ENCODE peak calls at places on chromosomes 16 and 17, in six cellular contexts. F is ascending aorta; A is fibroblast of lung; D is psoas muscle; R is IMR-90; M is CD8-positive, alpha-beta T cell. T is an unnamed sample.
A peak's percentile ranks its signal among the peaks of the same experiment; 100 is the strongest.

GRCh38 chr17:81976332-81977210 is 858 bp upstream of the ASPSCR1 start:
- DNase-seq in F (no peak), A (no peak), D (peak; percentile 53), R (no peak), M (no peak), T (no peak)

GRCh38 chr17:57963149-57963511 is 7.9 kb upstream of the CUEDC1 start:
- DNase-seq in F (no peak), A (no peak), D (no peak), R (no peak), M (peak; percentile 11), T (no peak)

GRCh38 chr17:36673637-36674277 is 72.4 kb downstream of the MRM1 start:
- DNase-seq in F (no peak), A (no peak), D (no peak), R (no peak), M (peak; percentile 52), T (no peak)

GRCh38 chr16:48613061-48613957 is 3.3 kb upstream of the N4BP1 start:
- DNase-seq in F (no peak), A (peak; percentile 26), D (no peak), R (peak; percentile 90), M (peak; percentile 75), T (no peak)

GRCh38 chr17:37541880-37542675 is 52.4 kb downstream of the DUSP14 start:
- DNase-seq in F (no peak), A (peak; percentile 80), D (no peak), R (peak; percentile 83), M (no peak), T (peak; percentile 15)

GRCh38 chr17:40445769-40446468 is 2.7 kb downstream of the IGFBP4 start:
- DNase-seq in F (no peak), A (peak; percentile 50), D (no peak), R (peak; percentile 27), M (no peak), T (no peak)

GRCh38 chr16:84571010-84571409 is 46.9 kb downstream of the COTL1 start:
- DNase-seq in F (no peak), A (no peak), D (no peak), R (no peak), M (no peak), T (no peak)

GRCh38 chr17:17052462-17053221 is 10.4 kb downstream of the MPRIP start:
- DNase-seq in F (peak; percentile 57), A (no peak), D (no peak), R (no peak), M (no peak), T (no peak)

GRCh38 chr16:64339052-64339770 is 782.7 kb downstream of the CDH11 start:
- DNase-seq in F (no peak), A (peak; percentile 63), D (no peak), R (peak; percentile 79), M (no peak), T (no peak)

GRCh38 chr17:80971704-80972304 is 19.8 kb upstream of the CHMP6 start:
- DNase-seq in F (no peak), A (no peak), D (no peak), R (no peak), M (no peak), T (no peak)

GRCh38 chr17:72587773-72588511 is 467.1 kb downstream of the SOX9 start:
- DNase-seq in F (no peak), A (peak; percentile 49), D (no peak), R (peak; percentile 64), M (no peak), T (peak; percentile 59)

GRCh38 chr17:57158296-57158695 is 73.2 kb downstream of the AKAP1 start:
- DNase-seq in F (no peak), A (no peak), D (no peak), R (no peak), M (no peak), T (no peak)

GRCh38 chr16:3023415-3023668 is 400 bp downstream of the HCFC1R1 start:
- DNase-seq in F (peak; percentile 79), A (peak; percentile 56), D (no peak), R (peak; percentile 66), M (no peak), T (peak; percentile 63)

GRCh38 chr16:21083729-21084268 is 66.8 kb downstream of the DNAH3 start:
- DNase-seq in F (peak; percentile 68), A (peak; percentile 60), D (peak; percentile 64), R (peak; percentile 54), M (peak; percentile 62), T (peak; percentile 26)

GRCh38 chr17:945672-946071 is 33.9 kb downstream of the NXN start:
- DNase-seq in F (no peak), A (no peak), D (no peak), R (no peak), M (no peak), T (no peak)

GRCh38 chr17:78528541-78528940 is 48.7 kb downstream of the DNAH17 start:
- DNase-seq in F (no peak), A (no peak), D (no peak), R (no peak), M (no peak), T (no peak)

GRCh38 chr16:86072328-86073102 is 173.6 kb downstream of the IRF8 start:
- DNase-seq in F (no peak), A (peak; percentile 88), D (peak; percentile 41), R (peak; percentile 86), M (no peak), T (peak; percentile 64)

GRCh38 chr16:75264999-75265910 is 13.8 kb upstream of the BCAR1 start:
- DNase-seq in F (peak; percentile 72), A (no peak), D (peak; percentile 68), R (no peak), M (no peak), T (no peak)

GRCh38 chr16:75262800-75263127 is 11.3 kb upstream of the BCAR1 start:
- DNase-seq in F (no peak), A (no peak), D (no peak), R (no peak), M (no peak), T (no peak)

GRCh38 chr16:75264531-75264998 is 13.1 kb upstream of the BCAR1 start:
- DNase-seq in F (peak; percentile 70), A (peak; percentile 52), D (no peak), R (peak; percentile 35), M (no peak), T (no peak)

GRCh38 chr16:75263291-75263962 is 12.0 kb upstream of the BCAR1 start:
- DNase-seq in F (no peak), A (no peak), D (no peak), R (no peak), M (no peak), T (no peak)

DNA sequence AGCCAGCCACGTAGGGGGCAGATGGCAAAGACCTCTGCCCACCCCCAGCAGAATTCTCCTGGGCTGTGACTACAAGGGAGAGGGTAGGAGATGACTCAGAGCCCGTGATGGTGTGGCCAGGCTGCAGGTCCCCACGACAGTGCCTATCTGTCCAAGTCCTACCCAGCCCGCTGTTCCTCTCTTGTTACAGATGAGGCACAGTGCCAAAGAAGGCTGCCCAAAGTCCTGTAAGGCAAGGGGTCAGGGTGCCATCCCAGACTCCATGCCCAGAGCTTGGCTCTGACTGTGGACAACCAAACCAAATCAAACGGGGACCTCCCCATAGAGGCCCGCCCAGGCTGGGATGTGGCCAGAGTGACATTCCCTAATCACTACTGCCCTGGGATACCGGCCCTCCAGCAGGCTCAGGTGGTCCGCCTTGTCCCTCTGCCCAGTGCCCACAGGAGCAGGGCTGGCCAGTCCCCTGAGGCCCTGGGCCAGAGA is 12.6 kb upstream of the BCAR1 start:
- DNase-seq in F (peak; percentile 87), A (no peak), D (peak; percentile 75), R (no peak), M (no peak), T (no peak)
- H3K27ac ChIP-seq in F (peak overlapping the region; percentile 90), A (peak overlapping the region; percentile 93), D (peak overlapping the region; percentile 99), R (peak overlapping the region; percentile 97), M (no peak overlapping the region), T (peak overlapping the region; percentile 91)

GRCh38 chr17:43545383-43545632 is 832 bp downstream of the ETV4 start:
- DNase-seq in F (no peak), A (no peak), D (peak; percentile 33), R (peak; percentile 18), M (no peak), T (no peak)

GRCh38 chr17:43542854-43543253 is 3.3 kb downstream of the ETV4 start:
- DNase-seq in F (no peak), A (no peak), D (no peak), R (no peak), M (no peak), T (no peak)

GRCh38 chr17:43543300-43543699 is 2.8 kb downstream of the ETV4 start:
- DNase-seq in F (no peak), A (no peak), D (no peak), R (peak; percentile 19), M (no peak), T (no peak)

GRCh38 chr17:43546317-43547188 is at the start of gene ETV4:
- DNase-seq in F (peak; percentile 93), A (peak; percentile 90), D (peak; percentile 91), R (peak; percentile 89), M (peak; percentile 92), T (peak; percentile 100)

GRCh38 chr17:43543771-43544575 is 2.2 kb downstream of the ETV4 start:
- DNase-seq in F (no peak), A (no peak), D (no peak), R (no peak), M (no peak), T (no peak)
- TF ChIP-seq CTCF in F (no peak), A (no peak), D (no peak), R (no peak), M (no peak), T (no peak)

GRCh38 chr16:13426736-13427135 is 493.2 kb upstream of the ERCC4 start:
- DNase-seq in F (no peak), A (no peak), D (no peak), R (no peak), M (no peak), T (no peak)
- H3K27ac ChIP-seq in F (no peak overlapping the region), A (no peak overlapping the region), D (no peak overlapping the region), R (no peak overlapping the region), M (no peak overlapping the region), T (no peak overlapping the region)

GRCh38 chr16:69707920-69708683 is 18.3 kb downstream of the NQO1 start:
- DNase-seq in F (no peak), A (no peak), D (no peak), R (no peak), M (no peak), T (no peak)

GRCh38 chr16:69703638-69704037 is 22.7 kb downstream of the NQO1 start:
- DNase-seq in F (no peak), A (peak; percentile 47), D (no peak), R (peak; percentile 64), M (no peak), T (no peak)

GRCh38 chr16:69709456-69710084 is 16.8 kb downstream of the NQO1 start:
- DNase-seq in F (no peak), A (peak; percentile 80), D (no peak), R (peak; percentile 73), M (no peak), T (peak; percentile 54)

GRCh38 chr16:69706975-69707340 is 19.4 kb downstream of the NQO1 start:
- DNase-seq in F (no peak), A (no peak), D (no peak), R (no peak), M (no peak), T (no peak)

DNA sequence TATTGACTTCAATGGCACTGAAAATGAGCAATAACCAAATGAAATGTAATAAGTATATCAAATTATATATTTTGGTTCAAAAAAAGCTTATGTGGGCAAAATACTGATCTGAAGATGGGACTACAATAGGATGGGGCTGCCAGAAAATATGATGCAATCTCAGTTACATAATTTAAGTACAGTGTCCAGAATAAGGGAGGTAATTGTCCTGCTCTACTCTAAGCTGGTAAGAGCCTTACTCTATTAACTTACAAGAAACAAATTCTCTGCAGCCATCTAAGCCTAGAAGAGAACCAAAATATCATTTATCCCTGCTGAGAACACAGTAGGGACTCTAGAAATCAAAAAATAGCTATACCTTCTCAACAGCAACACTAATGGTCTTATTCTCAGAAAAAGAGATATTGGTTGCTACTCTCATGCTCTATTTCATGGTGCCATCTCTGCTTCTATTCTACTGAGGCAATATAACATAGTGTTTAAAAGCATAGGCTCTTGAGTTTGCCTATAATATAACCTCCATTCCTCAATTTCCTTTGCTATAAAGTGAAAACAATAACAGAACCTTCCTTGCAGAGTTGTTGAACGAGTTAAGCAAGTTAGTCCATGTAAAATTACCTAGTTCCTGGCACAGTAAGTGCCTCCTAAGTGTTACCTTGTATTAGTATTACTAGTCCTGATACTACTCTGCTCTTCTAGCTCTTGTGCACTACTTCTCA is 19.9 kb downstream of the NQO1 start:
- DNase-seq in F (no peak), A (peak; percentile 30), D (no peak), R (no peak), M (no peak), T (peak; percentile 20)
- TF ChIP-seq CTCF in F (no peak), A (no peak), D (no peak), R (no peak), M (no peak), T (no peak)

T was measured in RWPE1.